ENCODE peak calls at places on chromosome 5, in ten cellular contexts. One of them, this sample, is unnamed.

GRCh38 chr5:168086104-168086610 is 205.3 kb upstream of the WWC1 start:
- DNase-seq in activated CD8-positive, alpha-beta memory T cell treated with anti-CD3 and anti-CD28 coated beads, Interleukin-2, amount 50 U/mL, for 48 hours: no peak
- DNase-seq in T-helper 2 cell: no peak
- DNase-seq in hypothalamus: no peak
- DNase-seq in HEK293T: peak
- DNase-seq in H1: no peak
- DNase-seq in fibroblast of the conjunctiva: no peak
- DNase-seq in activated T-helper 9 cell treated with anti-CD3 and anti-CD28 coated beads, Interleukin-2, amount 50 U/mL, for 16 hours: no peak
- DNase-seq in HTR-8/SVneo: peak
- DNase-seq in posterior cingulate gyrus: no peak
- DNase-seq in this sample: no peak

GRCh38 chr5:121702783-121703182 is 148.9 kb upstream of the FTMT start:
- DNase-seq in activated CD8-positive, alpha-beta memory T cell treated with anti-CD3 and anti-CD28 coated beads, Interleukin-2, amount 50 U/mL, for 48 hours: no peak
- DNase-seq in T-helper 2 cell: no peak
- DNase-seq in hypothalamus: no peak
- DNase-seq in HEK293T: no peak
- DNase-seq in H1: no peak
- DNase-seq in fibroblast of the conjunctiva: no peak
- DNase-seq in activated T-helper 9 cell treated with anti-CD3 and anti-CD28 coated beads, Interleukin-2, amount 50 U/mL, for 16 hours: no peak
- DNase-seq in HTR-8/SVneo: no peak
- DNase-seq in posterior cingulate gyrus: no peak
- DNase-seq in this sample: no peak

GRCh38 chr5:87151547-87151946 is 116.1 kb upstream of the RASA1 start:
- DNase-seq in activated CD8-positive, alpha-beta memory T cell treated with anti-CD3 and anti-CD28 coated beads, Interleukin-2, amount 50 U/mL, for 48 hours: no peak
- DNase-seq in T-helper 2 cell: peak
- DNase-seq in hypothalamus: no peak
- DNase-seq in HEK293T: no peak
- DNase-seq in H1: no peak
- DNase-seq in fibroblast of the conjunctiva: peak
- DNase-seq in activated T-helper 9 cell treated with anti-CD3 and anti-CD28 coated beads, Interleukin-2, amount 50 U/mL, for 16 hours: no peak
- DNase-seq in HTR-8/SVneo: peak
- DNase-seq in posterior cingulate gyrus: no peak
- DNase-seq in this sample: no peak

GRCh38 chr5:108345541-108346171 is 36.2 kb downstream of the FBXL17 start:
- DNase-seq in activated CD8-positive, alpha-beta memory T cell treated with anti-CD3 and anti-CD28 coated beads, Interleukin-2, amount 50 U/mL, for 48 hours: no peak
- DNase-seq in T-helper 2 cell: peak
- DNase-seq in hypothalamus: no peak
- DNase-seq in HEK293T: peak
- DNase-seq in H1: no peak
- DNase-seq in fibroblast of the conjunctiva: peak
- DNase-seq in activated T-helper 9 cell treated with anti-CD3 and anti-CD28 coated beads, Interleukin-2, amount 50 U/mL, for 16 hours: no peak
- DNase-seq in HTR-8/SVneo: peak
- DNase-seq in posterior cingulate gyrus: no peak
- DNase-seq in this sample: peak

GRCh38 chr5:61724102-61724501 is 392.0 kb downstream of the ZSWIM6 start:
- DNase-seq in activated CD8-positive, alpha-beta memory T cell treated with anti-CD3 and anti-CD28 coated beads, Interleukin-2, amount 50 U/mL, for 48 hours: no peak
- DNase-seq in T-helper 2 cell: no peak
- DNase-seq in hypothalamus: no peak
- DNase-seq in HEK293T: no peak
- DNase-seq in H1: no peak
- DNase-seq in fibroblast of the conjunctiva: no peak
- DNase-seq in activated T-helper 9 cell treated with anti-CD3 and anti-CD28 coated beads, Interleukin-2, amount 50 U/mL, for 16 hours: no peak
- DNase-seq in HTR-8/SVneo: no peak
- DNase-seq in posterior cingulate gyrus: no peak
- DNase-seq in this sample: no peak

GRCh38 chr5:446864-447263 is 3.9 kb downstream of the EXOC3 start:
- DNase-seq in activated CD8-positive, alpha-beta memory T cell treated with anti-CD3 and anti-CD28 coated beads, Interleukin-2, amount 50 U/mL, for 48 hours: no peak
- DNase-seq in T-helper 2 cell: peak
- DNase-seq in hypothalamus: no peak
- DNase-seq in HEK293T: peak
- DNase-seq in H1: no peak
- DNase-seq in fibroblast of the conjunctiva: peak
- DNase-seq in activated T-helper 9 cell treated with anti-CD3 and anti-CD28 coated beads, Interleukin-2, amount 50 U/mL, for 16 hours: no peak
- DNase-seq in HTR-8/SVneo: peak
- DNase-seq in posterior cingulate gyrus: no peak
- DNase-seq in this sample: peak

GRCh38 chr5:143896981-143897380 is 85.0 kb downstream of the HMHB1 start:
- DNase-seq in activated CD8-positive, alpha-beta memory T cell treated with anti-CD3 and anti-CD28 coated beads, Interleukin-2, amount 50 U/mL, for 48 hours: no peak
- DNase-seq in T-helper 2 cell: no peak
- DNase-seq in hypothalamus: no peak
- DNase-seq in HEK293T: no peak
- DNase-seq in H1: no peak
- DNase-seq in fibroblast of the conjunctiva: no peak
- DNase-seq in activated T-helper 9 cell treated with anti-CD3 and anti-CD28 coated beads, Interleukin-2, amount 50 U/mL, for 16 hours: no peak
- DNase-seq in HTR-8/SVneo: no peak
- DNase-seq in posterior cingulate gyrus: no peak
- DNase-seq in this sample: no peak

GRCh38 chr5:132496631-132497487 is 6.3 kb upstream of the IRF1 start:
- DNase-seq in activated CD8-positive, alpha-beta memory T cell treated with anti-CD3 and anti-CD28 coated beads, Interleukin-2, amount 50 U/mL, for 48 hours: peak
- DNase-seq in T-helper 2 cell: no peak
- DNase-seq in hypothalamus: no peak
- DNase-seq in HEK293T: peak
- DNase-seq in H1: peak
- DNase-seq in fibroblast of the conjunctiva: peak
- DNase-seq in activated T-helper 9 cell treated with anti-CD3 and anti-CD28 coated beads, Interleukin-2, amount 50 U/mL, for 16 hours: peak
- DNase-seq in HTR-8/SVneo: peak
- DNase-seq in posterior cingulate gyrus: peak
- DNase-seq in this sample: no peak

GRCh38 chr5:151378616-151379015 is 31.3 kb upstream of the SLC36A2 start:
- DNase-seq in activated CD8-positive, alpha-beta memory T cell treated with anti-CD3 and anti-CD28 coated beads, Interleukin-2, amount 50 U/mL, for 48 hours: no peak
- DNase-seq in T-helper 2 cell: no peak
- DNase-seq in hypothalamus: no peak
- DNase-seq in HEK293T: no peak
- DNase-seq in H1: no peak
- DNase-seq in fibroblast of the conjunctiva: no peak
- DNase-seq in activated T-helper 9 cell treated with anti-CD3 and anti-CD28 coated beads, Interleukin-2, amount 50 U/mL, for 16 hours: no peak
- DNase-seq in HTR-8/SVneo: no peak
- DNase-seq in posterior cingulate gyrus: no peak
- DNase-seq in this sample: no peak

GRCh38 chr5:71680510-71680909 is 38.6 kb upstream of the CARTPT start:
- DNase-seq in activated CD8-positive, alpha-beta memory T cell treated with anti-CD3 and anti-CD28 coated beads, Interleukin-2, amount 50 U/mL, for 48 hours: no peak
- DNase-seq in T-helper 2 cell: no peak
- DNase-seq in hypothalamus: no peak
- DNase-seq in HEK293T: no peak
- DNase-seq in H1: no peak
- DNase-seq in fibroblast of the conjunctiva: no peak
- DNase-seq in activated T-helper 9 cell treated with anti-CD3 and anti-CD28 coated beads, Interleukin-2, amount 50 U/mL, for 16 hours: no peak
- DNase-seq in HTR-8/SVneo: no peak
- DNase-seq in posterior cingulate gyrus: no peak
- DNase-seq in this sample: no peak

GRCh38 chr5:36180556-36181350 is 28.8 kb downstream of the SKP2 start:
- DNase-seq in activated CD8-positive, alpha-beta memory T cell treated with anti-CD3 and anti-CD28 coated beads, Interleukin-2, amount 50 U/mL, for 48 hours: no peak
- DNase-seq in T-helper 2 cell: no peak
- DNase-seq in hypothalamus: no peak
- DNase-seq in HEK293T: no peak
- DNase-seq in H1: no peak
- DNase-seq in fibroblast of the conjunctiva: no peak
- DNase-seq in activated T-helper 9 cell treated with anti-CD3 and anti-CD28 coated beads, Interleukin-2, amount 50 U/mL, for 16 hours: no peak
- DNase-seq in HTR-8/SVneo: no peak
- DNase-seq in posterior cingulate gyrus: no peak
- DNase-seq in this sample: no peak

GRCh38 chr5:93235751-93236150 is 345.3 kb downstream of the NR2F1-AS1 start:
- DNase-seq in activated CD8-positive, alpha-beta memory T cell treated with anti-CD3 and anti-CD28 coated beads, Interleukin-2, amount 50 U/mL, for 48 hours: no peak
- DNase-seq in T-helper 2 cell: no peak
- DNase-seq in hypothalamus: no peak
- DNase-seq in HEK293T: no peak
- DNase-seq in H1: no peak
- DNase-seq in fibroblast of the conjunctiva: no peak
- DNase-seq in activated T-helper 9 cell treated with anti-CD3 and anti-CD28 coated beads, Interleukin-2, amount 50 U/mL, for 16 hours: no peak
- DNase-seq in HTR-8/SVneo: no peak
- DNase-seq in posterior cingulate gyrus: no peak
- DNase-seq in this sample: no peak

GRCh38 chr5:72658767-72659540 is 151.7 kb upstream of the ZNF366 start:
- DNase-seq in activated CD8-positive, alpha-beta memory T cell treated with anti-CD3 and anti-CD28 coated beads, Interleukin-2, amount 50 U/mL, for 48 hours: no peak
- DNase-seq in T-helper 2 cell: no peak
- DNase-seq in hypothalamus: no peak
- DNase-seq in HEK293T: no peak
- DNase-seq in H1: no peak
- DNase-seq in fibroblast of the conjunctiva: no peak
- DNase-seq in activated T-helper 9 cell treated with anti-CD3 and anti-CD28 coated beads, Interleukin-2, amount 50 U/mL, for 16 hours: no peak
- DNase-seq in HTR-8/SVneo: no peak
- DNase-seq in posterior cingulate gyrus: no peak
- DNase-seq in this sample: no peak

GRCh38 chr5:10288600-10289213 is 19.0 kb downstream of the CMBL start:
- DNase-seq in activated CD8-positive, alpha-beta memory T cell treated with anti-CD3 and anti-CD28 coated beads, Interleukin-2, amount 50 U/mL, for 48 hours: peak
- DNase-seq in T-helper 2 cell: peak
- DNase-seq in hypothalamus: no peak
- DNase-seq in HEK293T: peak
- DNase-seq in H1: no peak
- DNase-seq in fibroblast of the conjunctiva: no peak
- DNase-seq in activated T-helper 9 cell treated with anti-CD3 and anti-CD28 coated beads, Interleukin-2, amount 50 U/mL, for 16 hours: peak
- DNase-seq in HTR-8/SVneo: no peak
- DNase-seq in posterior cingulate gyrus: peak
- DNase-seq in this sample: peak

GRCh38 chr5:56328753-56329560 is 95.8 kb upstream of the ANKRD55 start:
- DNase-seq in activated CD8-positive, alpha-beta memory T cell treated with anti-CD3 and anti-CD28 coated beads, Interleukin-2, amount 50 U/mL, for 48 hours: peak
- DNase-seq in T-helper 2 cell: peak
- DNase-seq in hypothalamus: no peak
- DNase-seq in HEK293T: no peak
- DNase-seq in H1: no peak
- DNase-seq in fibroblast of the conjunctiva: no peak
- DNase-seq in activated T-helper 9 cell treated with anti-CD3 and anti-CD28 coated beads, Interleukin-2, amount 50 U/mL, for 16 hours: no peak
- DNase-seq in HTR-8/SVneo: no peak
- DNase-seq in posterior cingulate gyrus: no peak
- DNase-seq in this sample: no peak

GRCh38 chr5:35026941-35027340 is 20.8 kb downstream of the AGXT2 start:
- DNase-seq in activated CD8-positive, alpha-beta memory T cell treated with anti-CD3 and anti-CD28 coated beads, Interleukin-2, amount 50 U/mL, for 48 hours: no peak
- DNase-seq in T-helper 2 cell: no peak
- DNase-seq in hypothalamus: no peak
- DNase-seq in HEK293T: no peak
- DNase-seq in H1: no peak
- DNase-seq in fibroblast of the conjunctiva: no peak
- DNase-seq in activated T-helper 9 cell treated with anti-CD3 and anti-CD28 coated beads, Interleukin-2, amount 50 U/mL, for 16 hours: no peak
- DNase-seq in HTR-8/SVneo: no peak
- DNase-seq in posterior cingulate gyrus: no peak
- DNase-seq in this sample: no peak

GRCh38 chr5:170963521-170963920 is 101.7 kb downstream of the RANBP17 start:
- DNase-seq in activated CD8-positive, alpha-beta memory T cell treated with anti-CD3 and anti-CD28 coated beads, Interleukin-2, amount 50 U/mL, for 48 hours: no peak
- DNase-seq in T-helper 2 cell: no peak
- DNase-seq in hypothalamus: no peak
- DNase-seq in HEK293T: no peak
- DNase-seq in H1: no peak
- DNase-seq in fibroblast of the conjunctiva: no peak
- DNase-seq in activated T-helper 9 cell treated with anti-CD3 and anti-CD28 coated beads, Interleukin-2, amount 50 U/mL, for 16 hours: no peak
- DNase-seq in HTR-8/SVneo: no peak
- DNase-seq in posterior cingulate gyrus: no peak
- DNase-seq in this sample: no peak

GRCh38 chr5:55896663-55897062 is 45.5 kb downstream of the IL31RA start:
- DNase-seq in activated CD8-positive, alpha-beta memory T cell treated with anti-CD3 and anti-CD28 coated beads, Interleukin-2, amount 50 U/mL, for 48 hours: no peak
- DNase-seq in T-helper 2 cell: no peak
- DNase-seq in hypothalamus: no peak
- DNase-seq in HEK293T: no peak
- DNase-seq in H1: no peak
- DNase-seq in fibroblast of the conjunctiva: no peak
- DNase-seq in activated T-helper 9 cell treated with anti-CD3 and anti-CD28 coated beads, Interleukin-2, amount 50 U/mL, for 16 hours: no peak
- DNase-seq in HTR-8/SVneo: no peak
- DNase-seq in posterior cingulate gyrus: no peak
- DNase-seq in this sample: no peak

GRCh38 chr5:72179816-72180440 is 72.7 kb downstream of the MAP1B start:
- DNase-seq in activated CD8-positive, alpha-beta memory T cell treated with anti-CD3 and anti-CD28 coated beads, Interleukin-2, amount 50 U/mL, for 48 hours: no peak
- DNase-seq in T-helper 2 cell: no peak
- DNase-seq in hypothalamus: peak
- DNase-seq in HEK293T: no peak
- DNase-seq in H1: no peak
- DNase-seq in fibroblast of the conjunctiva: no peak
- DNase-seq in activated T-helper 9 cell treated with anti-CD3 and anti-CD28 coated beads, Interleukin-2, amount 50 U/mL, for 16 hours: no peak
- DNase-seq in HTR-8/SVneo: no peak
- DNase-seq in posterior cingulate gyrus: no peak
- DNase-seq in this sample: peak